ENCODE peak calls at places on chromosomes 2 and 18, in seven cellular contexts. W is GM12865; U is NCI-H510A treated with DMSO at 0.1 percent for 48 hours; A is Caki2; Y is CD8-positive, alpha-beta memory T cell; L is HuH-7.5; B is cardiac fibroblast. M is an unnamed sample.

GRCh38 chr2:222844323-222844722 is 16.5 kb upstream of the ACSL3 start:
- DNase-seq in W (no peak), U (no peak), A (peak), Y (no peak), L (no peak), B (peak), M (peak)

GRCh38 chr2:160921401-160921964 is 238.7 kb upstream of the TANK start:
- DNase-seq in W (no peak), U (no peak), A (no peak), Y (no peak), L (no peak), B (no peak), M (no peak)

GRCh38 chr2:100290718-100291151 is 31.6 kb downstream of the LONRF2 start:
- DNase-seq in W (no peak), U (no peak), A (no peak), Y (no peak), L (no peak), B (no peak), M (no peak)

GRCh38 chr2:9539530-9539929 is 16.1 kb downstream of the ADAM17 start:
- DNase-seq in W (no peak), U (no peak), A (no peak), Y (no peak), L (no peak), B (peak), M (no peak)

GRCh38 chr2:148781544-148781943 is 93.5 kb upstream of the KIF5C start:
- DNase-seq in W (no peak), U (no peak), A (no peak), Y (no peak), L (no peak), B (no peak), M (no peak)

GRCh38 chr2:229856416-229856815 is 65.4 kb downstream of the TRIP12 start:
- DNase-seq in W (peak), U (no peak), A (no peak), Y (no peak), L (no peak), B (no peak), M (no peak)

GRCh38 chr18:37588289-37588688 is 22.7 kb upstream of the CELF4 start:
- DNase-seq in W (no peak), U (no peak), A (no peak), Y (no peak), L (no peak), B (no peak), M (no peak)

GRCh38 chr2:33589444-33589843 is 9.7 kb downstream of the FAM98A start:
- DNase-seq in W (no peak), U (no peak), A (no peak), Y (no peak), L (no peak), B (peak), M (no peak)

GRCh38 chr2:46153996-46154753 is 143.0 kb upstream of the EPAS1 start:
- DNase-seq in W (no peak), U (no peak), A (no peak), Y (no peak), L (no peak), B (no peak), M (no peak)

GRCh38 chr2:164504253-164504652 is 117.0 kb downstream of the GRB14 start:
- DNase-seq in W (no peak), U (no peak), A (no peak), Y (no peak), L (peak), B (peak), M (no peak)

GRCh38 chr2:71101656-71102055 is 28.4 kb downstream of the MCEE start:
- DNase-seq in W (no peak), U (no peak), A (no peak), Y (no peak), L (no peak), B (peak), M (no peak)

GRCh38 chr2:112690853-112691390 is 29.9 kb upstream of the NT5DC4 start:
- DNase-seq in W (peak), U (peak), A (peak), Y (peak), L (peak), B (peak), M (peak)

GRCh38 chr2:152098033-152098797 is 629 bp downstream of the CACNB4 start:
- DNase-seq in W (peak), U (no peak), A (no peak), Y (no peak), L (peak), B (peak), M (peak)

GRCh38 chr2:42568431-42569115 is at the start of gene MTA3:
- DNase-seq in W (peak), U (peak), A (peak), Y (peak), L (peak), B (peak), M (peak)

GRCh38 chr2:185608799-185609198 is 129.8 kb upstream of the FSIP2 start:
- DNase-seq in W (no peak), U (no peak), A (peak), Y (no peak), L (no peak), B (peak), M (peak)

GRCh38 chr2:134258684-134259408 is 5.0 kb downstream of the MGAT5 start:
- DNase-seq in W (peak), U (no peak), A (no peak), Y (peak), L (no peak), B (no peak), M (no peak)

GRCh38 chr2:48464264-48464663 is 65.7 kb upstream of the STON1 start:
- DNase-seq in W (no peak), U (no peak), A (no peak), Y (no peak), L (no peak), B (no peak), M (no peak)

GRCh38 chr18:29154196-29154757 is 977.3 kb upstream of the CDH2 start:
- DNase-seq in W (no peak), U (no peak), A (no peak), Y (no peak), L (no peak), B (peak), M (no peak)

GRCh38 chr2:112944971-112945370 is 32.8 kb upstream of the IL36G start:
- DNase-seq in W (no peak), U (no peak), A (no peak), Y (no peak), L (no peak), B (no peak), M (no peak)

GRCh38 chr2:37866535-37866934 is 58.6 kb upstream of the RMDN2 start:
- DNase-seq in W (no peak), U (peak), A (no peak), Y (no peak), L (no peak), B (no peak), M (no peak)

GRCh38 chr2:188380280-188380679 is 88.6 kb downstream of the GULP1 start:
- DNase-seq in W (no peak), U (no peak), A (peak), Y (no peak), L (no peak), B (no peak), M (no peak)

GRCh38 chr2:71250945-71251344 is 24.0 kb upstream of the PAIP2B start:
- DNase-seq in W (no peak), U (no peak), A (no peak), Y (no peak), L (no peak), B (no peak), M (no peak)

GRCh38 chr2:43762286-43762685 is 11.6 kb upstream of the DYNC2LI1 start:
- DNase-seq in W (no peak), U (no peak), A (peak), Y (no peak), L (no peak), B (peak), M (no peak)

GRCh38 chr2:195027947-195028346 is 629.1 kb upstream of the SLC39A10 start:
- DNase-seq in W (no peak), U (no peak), A (peak), Y (no peak), L (no peak), B (no peak), M (no peak)

GRCh38 chr2:46846454-46846990 is 69.1 kb downstream of the MCFD2 start:
- DNase-seq in W (no peak), U (no peak), A (no peak), Y (no peak), L (no peak), B (no peak), M (no peak)